ENCODE peak calls at places on chromosomes 11 and 22, in ten cellular contexts. J is non-pigmented ciliary epithelial cell; V is B cell; K is IMR-90; M is ELF-1; L is left colon; O is naive thymus-derived CD4-positive, alpha-beta T cell; P is M059J; I is GOT3; N is AG04449. S is an unnamed sample.

GRCh38 chr11:95708681-95709080 is 80.9 kb downstream of the FAM76B start:
- DNase-seq in V (no peak), I (no peak), K (no peak), O (no peak), M (peak; percentile 16), P (no peak), N (no peak), L (no peak), J (no peak), S (no peak)

GRCh38 chr11:91730620-91731019 is 494.0 kb upstream of the FAT3 start:
- DNase-seq in I (no peak), M (no peak), P (no peak), L (no peak), O (no peak), V (no peak), J (no peak), N (no peak), K (no peak), S (no peak)

GRCh38 chr22:45204751-45205623 is 35.7 kb downstream of the KIAA0930 start:
- DNase-seq in L (no peak), M (no peak), P (no peak), J (no peak), K (no peak), N (no peak), V (no peak), O (no peak), I (no peak), S (no peak)

GRCh38 chr11:129234978-129235377 is 42.9 kb upstream of the ARHGAP32 start:
- DNase-seq in I (no peak), O (no peak), J (no peak), L (no peak), V (no peak), M (no peak), N (no peak), P (no peak), K (no peak), S (no peak)

GRCh38 chr22:30305906-30306628 is 16.8 kb upstream of the CASTOR1 start:
- DNase-seq in K (no peak), L (no peak), O (peak; percentile 89), M (no peak), V (no peak), P (no peak), J (no peak), N (no peak), I (no peak), S (no peak)

GRCh38 chr22:38173156-38173906 is 8.3 kb downstream of the PLA2G6 start:
- DNase-seq in M (no peak), I (no peak), P (no peak), O (no peak), J (no peak), N (no peak), K (no peak), L (no peak), V (no peak), S (no peak)

GRCh38 chr11:61549662-61550568 is 31.0 kb downstream of the SYT7 start:
- DNase-seq in O (no peak), J (no peak), M (no peak), N (no peak), L (no peak), V (no peak), P (no peak), I (no peak), K (no peak), S (no peak)

GRCh38 chr11:78427615-78428272 is 10.1 kb upstream of the GAB2 start:
- DNase-seq in K (no peak), O (no peak), N (no peak), L (no peak), I (no peak), J (no peak), P (no peak), M (no peak), V (peak; percentile 29), S (no peak)

GRCh38 chr22:32823024-32823730 is 21.7 kb downstream of the TIMP3 start:
- DNase-seq in L (peak; percentile 67), K (peak; percentile 44), P (peak; percentile 37), J (no peak), V (no peak), O (no peak), I (no peak), N (no peak), M (peak; percentile 74), S (peak; percentile 50)

GRCh38 chr22:39114157-39114511 is 17.1 kb downstream of the APOBEC3H start:
- DNase-seq in M (peak; percentile 51), J (no peak), P (no peak), I (no peak), K (no peak), L (no peak), V (no peak), O (no peak), N (no peak), S (no peak)

GRCh38 chr11:8722156-8722555 is 39.6 kb downstream of the RPL27A start:
- DNase-seq in V (no peak), P (peak; percentile 48), J (no peak), K (peak; percentile 56), N (no peak), I (no peak), O (no peak), M (peak; percentile 66), L (no peak), S (peak; percentile 77)

GRCh38 chr11:6300325-6300724 is 20.0 kb downstream of the CAVIN3 start:
- DNase-seq in N (no peak), P (peak; percentile 22), I (no peak), K (peak; percentile 16), M (no peak), L (no peak), O (no peak), V (no peak), J (no peak), S (no peak)

GRCh38 chr22:25774575-25775026 is 32.6 kb downstream of the MYO18B start:
- DNase-seq in I (no peak), N (no peak), P (no peak), L (no peak), O (no peak), J (no peak), V (peak; percentile 12), K (no peak), M (peak; percentile 58), S (no peak)

GRCh38 chr22:29773233-29773632 is 6.1 kb downstream of the UQCR10 start:
- DNase-seq in N (no peak), L (no peak), J (no peak), P (peak; percentile 82), K (peak; percentile 61), I (no peak), V (no peak), M (peak; percentile 60), O (no peak), S (peak; percentile 51)

GRCh38 chr11:83827940-83828554 is 541.9 kb upstream of the CCDC90B start:
- DNase-seq in V (peak; percentile 30), I (no peak), J (no peak), P (peak; percentile 36), L (no peak), N (no peak), M (no peak), O (no peak), K (peak; percentile 52), S (peak; percentile 51)

GRCh38 chr11:16959528-16960100 is 54.6 kb downstream of the PLEKHA7 start:
- DNase-seq in N (no peak), O (no peak), M (no peak), K (no peak), I (no peak), P (no peak), V (no peak), J (no peak), L (no peak), S (no peak)

GRCh38 chr11:120710354-120711187 is 199.0 kb downstream of the GRIK4 start:
- DNase-seq in K (peak; percentile 87), P (peak; percentile 89), N (peak; percentile 9), J (peak; percentile 34), M (peak; percentile 92), V (no peak), I (no peak), L (peak; percentile 37), O (no peak), S (peak; percentile 90)

GRCh38 chr22:36739185-36739584 is 35.6 kb upstream of the CACNG2 start:
- DNase-seq in I (no peak), L (no peak), V (no peak), P (no peak), M (no peak), N (no peak), O (no peak), J (no peak), K (no peak), S (no peak)

GRCh38 chr11:17978553-17979287 is 34.1 kb downstream of the SERGEF start:
- DNase-seq in M (peak; percentile 76), L (peak; percentile 57), O (no peak), K (peak; percentile 53), P (peak; percentile 57), I (no peak), V (peak; percentile 14), N (no peak), J (no peak), S (peak; percentile 55)

GRCh38 chr11:69460540-69461257 is 20.8 kb upstream of the LINC01488 start:
- DNase-seq in L (no peak), I (no peak), N (no peak), K (peak; percentile 95), V (no peak), O (no peak), J (no peak), P (peak; percentile 92), M (no peak), S (peak; percentile 80)

GRCh38 chr11:9386086-9386485 is 1.6 kb downstream of the IPO7 start:
- DNase-seq in N (no peak), P (no peak), I (no peak), L (no peak), V (no peak), M (no peak), K (no peak), O (no peak), J (no peak), S (peak; percentile 10)

GRCh38 chr11:134246100-134246499 is 7.1 kb downstream of the THYN1 start:
- DNase-seq in V (no peak), K (no peak), M (no peak), O (no peak), J (no peak), N (no peak), I (no peak), L (no peak), P (no peak), S (no peak)

GRCh38 chr11:127334466-127334865 is 333.9 kb upstream of the KIRREL3 start:
- DNase-seq in K (no peak), P (no peak), M (no peak), L (no peak), N (no peak), O (no peak), V (no peak), J (no peak), I (no peak), S (no peak)

GRCh38 chr11:5631969-5632635 is 7.3 kb downstream of the TRIM34 start:
- DNase-seq in I (no peak), N (no peak), J (no peak), L (no peak), O (no peak), K (no peak), M (no peak), P (peak; percentile 25), V (peak; percentile 69), S (no peak)

GRCh38 chr11:1155274-1155693 is 2.5 kb upstream of the MUC5AC start:
- DNase-seq in N (no peak), P (no peak), I (no peak), O (no peak), M (no peak), J (no peak), K (peak; percentile 12), V (no peak), L (no peak), S (no peak)

GRCh38 chr11:61294717-61295595 is at the start of gene VWCE:
- DNase-seq in J (no peak), I (no peak), P (peak; percentile 56), V (peak; percentile 80), K (peak; percentile 41), O (peak; percentile 64), L (peak; percentile 68), M (peak; percentile 70), N (no peak), S (peak; percentile 55)

GRCh38 chr11:12285106-12285505 is 92.3 kb upstream of the PARVA start:
- DNase-seq in K (peak; percentile 98), I (no peak), L (no peak), M (no peak), N (peak; percentile 94), V (no peak), O (no peak), P (peak; percentile 99), J (peak; percentile 94), S (peak; percentile 98)

GRCh38 chr11:57143459-57143858 is 38.3 kb upstream of the LRRC55 start:
- DNase-seq in P (no peak), O (no peak), I (no peak), J (no peak), V (no peak), M (no peak), L (no peak), K (no peak), N (no peak), S (no peak)

S was measured in EH.